ENCODE peak calls at places on chromosomes 5 and 9, in six cellular contexts. One of them, this sample, is unnamed.

GRCh38 chr9:138050472-138051330 is 173.1 kb downstream of the CACNA1B start:
- DNase-seq in M059J: no peak
- DNase-seq in HTR-8/SVneo: no peak
- DNase-seq in aorta: peak
- DNase-seq in endothelial cell: no peak
- DNase-seq in EH: no peak
- DNase-seq in this sample: no peak

GRCh38 chr9:76240578-76240977 is 153.6 kb downstream of the RFK start:
- DNase-seq in aorta: no peak
- DNase-seq in HTR-8/SVneo: no peak
- DNase-seq in M059J: no peak
- DNase-seq in EH: no peak
- DNase-seq in endothelial cell: no peak
- DNase-seq in this sample: no peak

GRCh38 chr9:93268551-93269314 is 84.8 kb downstream of the WNK2 start:
- DNase-seq in EH: no peak
- DNase-seq in M059J: no peak
- DNase-seq in endothelial cell: no peak
- DNase-seq in aorta: peak
- DNase-seq in HTR-8/SVneo: no peak
- DNase-seq in this sample: no peak

GRCh38 chr5:73199671-73200070 is 26.7 kb downstream of the TMEM174 start:
- DNase-seq in aorta: no peak
- DNase-seq in endothelial cell: no peak
- DNase-seq in HTR-8/SVneo: no peak
- DNase-seq in M059J: no peak
- DNase-seq in EH: peak
- DNase-seq in this sample: no peak

GRCh38 chr5:146007270-146007669 is 70.9 kb downstream of the SH3RF2 start:
- DNase-seq in EH: peak
- DNase-seq in HTR-8/SVneo: peak
- DNase-seq in aorta: no peak
- DNase-seq in endothelial cell: no peak
- DNase-seq in M059J: peak
- DNase-seq in this sample: peak

GRCh38 chr9:133812077-133812868 is 74.1 kb upstream of the SARDH start:
- DNase-seq in endothelial cell: no peak
- DNase-seq in M059J: no peak
- DNase-seq in HTR-8/SVneo: no peak
- DNase-seq in EH: no peak
- DNase-seq in aorta: no peak
- DNase-seq in this sample: no peak

GRCh38 chr5:157575096-157575872 is at the start of gene ADAM19:
- DNase-seq in aorta: peak
- DNase-seq in M059J: peak
- DNase-seq in HTR-8/SVneo: peak
- DNase-seq in endothelial cell: peak
- DNase-seq in EH: peak
- DNase-seq in this sample: peak

GRCh38 chr9:98084396-98084795 is 27.9 kb downstream of the NANS start:
- DNase-seq in EH: no peak
- DNase-seq in aorta: no peak
- DNase-seq in endothelial cell: no peak
- DNase-seq in M059J: no peak
- DNase-seq in HTR-8/SVneo: no peak
- DNase-seq in this sample: no peak

GRCh38 chr5:122126711-122127385 is 2.5 kb upstream of the ZNF474 start:
- DNase-seq in M059J: no peak
- DNase-seq in aorta: no peak
- DNase-seq in HTR-8/SVneo: no peak
- DNase-seq in EH: peak
- DNase-seq in endothelial cell: no peak
- DNase-seq in this sample: no peak

GRCh38 chr5:27523629-27524028 is 485.2 kb upstream of the CDH9 start:
- DNase-seq in M059J: no peak
- DNase-seq in HTR-8/SVneo: no peak
- DNase-seq in aorta: no peak
- DNase-seq in EH: no peak
- DNase-seq in endothelial cell: no peak
- DNase-seq in this sample: no peak

GRCh38 chr5:112648264-112648663 is 89.4 kb upstream of the APC start:
- DNase-seq in M059J: no peak
- DNase-seq in aorta: no peak
- DNase-seq in EH: no peak
- DNase-seq in HTR-8/SVneo: no peak
- DNase-seq in endothelial cell: no peak
- DNase-seq in this sample: no peak

GRCh38 chr9:127181595-127182190 is 59.3 kb upstream of the ANGPTL2 start:
- DNase-seq in aorta: peak
- DNase-seq in HTR-8/SVneo: no peak
- DNase-seq in endothelial cell: no peak
- DNase-seq in M059J: no peak
- DNase-seq in EH: no peak
- DNase-seq in this sample: no peak

GRCh38 chr5:17219006-17219422 is 1.6 kb downstream of the BASP1 start:
- DNase-seq in M059J: peak
- DNase-seq in HTR-8/SVneo: peak
- DNase-seq in aorta: peak
- DNase-seq in EH: peak
- DNase-seq in endothelial cell: peak
- DNase-seq in this sample: peak

GRCh38 chr9:137457406-137458193 is 1.5 kb downstream of the NSMF start:
- DNase-seq in EH: no peak
- DNase-seq in endothelial cell: no peak
- DNase-seq in M059J: no peak
- DNase-seq in HTR-8/SVneo: no peak
- DNase-seq in aorta: peak
- DNase-seq in this sample: no peak

GRCh38 chr5:120457839-120458507 is 6.1 kb upstream of the PRR16 start:
- DNase-seq in HTR-8/SVneo: peak
- DNase-seq in M059J: peak
- DNase-seq in aorta: peak
- DNase-seq in endothelial cell: peak
- DNase-seq in EH: peak
- DNase-seq in this sample: peak

GRCh38 chr5:79512692-79513518 is 1.0 kb downstream of the HOMER1 start:
- DNase-seq in EH: peak
- DNase-seq in M059J: peak
- DNase-seq in endothelial cell: peak
- DNase-seq in HTR-8/SVneo: peak
- DNase-seq in aorta: no peak
- DNase-seq in this sample: peak

GRCh38 chr5:176481659-176482213 is 33.6 kb downstream of the FAF2 start:
- DNase-seq in M059J: peak
- DNase-seq in HTR-8/SVneo: no peak
- DNase-seq in EH: no peak
- DNase-seq in aorta: no peak
- DNase-seq in endothelial cell: no peak
- DNase-seq in this sample: no peak

GRCh38 chr5:109479260-109479860 is 69.6 kb upstream of the PJA2 start:
- DNase-seq in endothelial cell: no peak
- DNase-seq in aorta: no peak
- DNase-seq in M059J: peak
- DNase-seq in HTR-8/SVneo: no peak
- DNase-seq in EH: peak
- DNase-seq in this sample: peak

GRCh38 chr5:172444626-172445365 is 9.5 kb downstream of the SH3PXD2B start:
- DNase-seq in M059J: no peak
- DNase-seq in HTR-8/SVneo: no peak
- DNase-seq in endothelial cell: no peak
- DNase-seq in EH: no peak
- DNase-seq in aorta: peak
- DNase-seq in this sample: no peak

This sample was measured in PC-3.